ENCODE peak calls at places on chromosomes 13 and 19, in four cellular contexts. D is HCT116, W is HepG2, J is K562. Y is an unnamed sample.

GRCh38 chr13:31045621-31046081 is 113.2 kb downstream of the TEX26 start:
- DNase-seq in D (peak; percentile 94), W (peak; percentile 69), J (peak; percentile 40), Y (peak; percentile 50)

GRCh38 chr13:75583101-75583500 is 33.5 kb downstream of the UCHL3 start:
- DNase-seq in D (no peak), W (no peak), J (no peak), Y (no peak)

GRCh38 chr19:40362160-40362559 is 13.7 kb downstream of the PLD3 start:
- DNase-seq in D (no peak), W (no peak), J (no peak), Y (no peak)

GRCh38 chr19:27722625-27723024 is 1490.3 kb downstream of the UQCRFS1 start:
- DNase-seq in D (no peak), W (no peak), J (no peak), Y (no peak)

GRCh38 chr13:51524312-51524711 is 60.0 kb upstream of the WDFY2 start:
- DNase-seq in D (no peak), W (peak; percentile 95), J (no peak), Y (no peak)

GRCh38 chr19:14003279-14004051 is 2.7 kb downstream of the RFX1 start:
- DNase-seq in D (no peak), W (no peak), J (peak; percentile 6), Y (no peak)

GRCh38 chr19:33311326-33311682 is 9.0 kb upstream of the CEBPA start:
- DNase-seq in D (no peak), W (no peak), J (no peak), Y (no peak)

GRCh38 chr19:55210120-55210493 is 806 bp upstream of the PTPRH start:
- DNase-seq in D (peak; percentile 88), W (peak; percentile 91), J (no peak), Y (peak; percentile 99)

GRCh38 chr19:3852614-3853254 is 16.1 kb downstream of the ZFR2 start:
- DNase-seq in D (peak; percentile 79), W (peak; percentile 31), J (no peak), Y (no peak)

GRCh38 chr13:35702316-35702715 is 225.8 kb upstream of the MAB21L1 start:
- DNase-seq in D (no peak), W (no peak), J (no peak), Y (no peak)

GRCh38 chr13:64723735-64724134 is 2506.4 kb downstream of the PCDH9 start:
- DNase-seq in D (peak; percentile 80), W (peak; percentile 62), J (no peak), Y (peak; percentile 81)

GRCh38 chr19:13018037-13018914 is 23.0 kb downstream of the NFIX start:
- DNase-seq in D (no peak), W (no peak), J (peak; percentile 58), Y (no peak)

GRCh38 chr13:51944428-51944827 is 66.8 kb downstream of the ATP7B start:
- DNase-seq in D (no peak), W (no peak), J (no peak), Y (no peak)

GRCh38 chr13:21181671-21182070 is 5.2 kb downstream of the MRPL57 start:
- DNase-seq in D (no peak), W (no peak), J (no peak), Y (no peak)

GRCh38 chr13:77896536-77896935 is 22.1 kb downstream of the EDNRB start:
- DNase-seq in D (no peak), W (no peak), J (no peak), Y (no peak)

GRCh38 chr19:48815870-48816501 is 5.2 kb upstream of the BCAT2 start:
- DNase-seq in D (no peak), W (peak; percentile 86), J (no peak), Y (no peak)

GRCh38 chr19:46746281-46746965 is at the start of gene STRN4:
- DNase-seq in D (no peak), W (no peak), J (peak; percentile 90), Y (no peak)

GRCh38 chr19:53422551-53422950 is 9.2 kb upstream of the ZNF761 start:
- DNase-seq in D (no peak), W (no peak), J (no peak), Y (no peak)

GRCh38 chr19:12872255-12872654 is 9.0 kb downstream of the DNASE2 start:
- DNase-seq in D (no peak), W (no peak), J (no peak), Y (no peak)

GRCh38 chr13:41053384-41053826 is 7.9 kb upstream of the WBP4 start:
- DNase-seq in D (no peak), W (no peak), J (no peak), Y (no peak)

GRCh38 chr13:31835932-31836331 is 96.6 kb downstream of the RXFP2 start:
- DNase-seq in D (no peak), W (peak; percentile 5), J (no peak), Y (no peak)

GRCh38 chr13:30037766-30038165 is 187.3 kb upstream of the UBL3 start:
- DNase-seq in D (no peak), W (no peak), J (no peak), Y (no peak)

GRCh38 chr19:7869453-7869909 is 4.7 kb downstream of the PRR36 start:
- DNase-seq in D (no peak), W (peak; percentile 53), J (peak; percentile 68), Y (no peak)

GRCh38 chr19:1904385-1905070 is 671 bp upstream of the ADAT3 start:
- DNase-seq in D (no peak), W (no peak), J (no peak), Y (no peak)

GRCh38 chr19:41265376-41266153 is 1.4 kb downstream of the HNRNPUL1 start:
- DNase-seq in D (no peak), W (peak; percentile 56), J (peak; percentile 22), Y (no peak)

GRCh38 chr13:98232456-98232855 is 55.4 kb upstream of the RNF113B start:
- DNase-seq in D (no peak), W (no peak), J (no peak), Y (no peak)

GRCh38 chr13:52599853-52600603 is 42.2 kb upstream of the HNRNPA1L2 start:
- DNase-seq in D (no peak), W (no peak), J (no peak), Y (no peak)

GRCh38 chr13:37869756-37870488 is at the start of gene TRPC4:
- DNase-seq in D (no peak), W (peak; percentile 12), J (peak; percentile 6), Y (no peak)

GRCh38 chr13:25172303-25172630 is 179 bp upstream of the AMER2 start:
- DNase-seq in D (no peak), W (no peak), J (no peak), Y (no peak)

GRCh38 chr19:15194938-15195337 is 5.9 kb downstream of the NOTCH3 start:
- DNase-seq in D (no peak), W (no peak), J (no peak), Y (no peak)

GRCh38 chr13:114110091-114110829 is 22.2 kb downstream of the RASA3 start:
- DNase-seq in D (no peak), W (no peak), J (no peak), Y (no peak)
- TF ChIP-seq TCF7L2 in D (no peak), W (no peak), J (no peak), Y (no peak)

GRCh38 chr19:49894011-49894664 is 2.5 kb downstream of the IL4I1 start:
- DNase-seq in D (no peak), W (no peak), J (no peak), Y (no peak)

GRCh38 chr19:49893135-49893534 is 3.6 kb downstream of the IL4I1 start:
- DNase-seq in D (no peak), W (no peak), J (no peak), Y (no peak)

GRCh38 chr19:49894879-49895565 is 1.7 kb downstream of the IL4I1 start:
- DNase-seq in D (no peak), W (no peak), J (no peak), Y (no peak)

GRCh38 chr19:49895566-49896297 is 955 bp downstream of the IL4I1 start:
- DNase-seq in D (no peak), W (no peak), J (no peak), Y (no peak)

DNA sequence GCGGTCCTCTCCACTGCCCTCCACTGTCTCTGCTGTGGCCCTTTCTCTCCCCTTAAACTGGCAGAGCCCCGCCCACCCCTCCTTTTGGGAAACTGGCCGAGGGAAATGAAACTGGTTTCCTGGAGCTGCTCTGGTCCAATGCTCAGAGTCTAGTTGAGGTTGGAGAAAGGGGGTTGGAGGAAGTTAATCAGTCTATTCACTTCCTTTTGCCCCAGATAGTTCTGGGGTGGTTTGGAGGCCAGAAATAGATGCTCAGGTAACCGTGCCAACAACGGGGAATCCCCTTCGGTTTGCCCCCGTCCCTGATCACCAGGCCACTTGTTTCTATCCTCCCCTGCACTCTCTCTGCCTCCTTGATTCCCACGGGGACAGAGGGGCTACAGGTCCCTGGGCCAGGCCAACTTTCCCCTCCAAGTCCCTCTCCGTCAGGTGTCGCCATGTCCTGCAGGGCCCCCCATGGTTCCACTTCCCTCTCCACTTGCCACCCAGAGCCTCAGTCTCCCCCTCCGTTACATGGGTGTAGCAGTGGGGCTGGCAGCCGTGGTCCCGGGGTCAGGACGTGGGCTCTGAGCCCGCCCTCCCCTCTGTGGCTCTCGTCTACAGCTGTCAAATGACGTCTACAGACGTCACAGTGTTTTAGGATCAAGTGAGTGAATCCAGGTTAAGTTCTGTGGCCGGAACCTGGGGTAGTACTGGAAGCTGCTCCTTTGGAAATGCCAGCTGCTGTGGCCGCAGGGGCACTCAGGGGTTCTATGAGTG is at the start of gene IL4I1:
- DNase-seq in D (no peak), W (no peak), J (no peak), Y (no peak)
- TF ChIP-seq SIN3A in D (no peak), W (no peak), J (no peak), Y (no peak)

GRCh38 chr19:29745253-29745652 is 30.2 kb upstream of the C19orf12 start:
- DNase-seq in D (no peak), W (peak; percentile 16), J (no peak), Y (no peak)
- TF ChIP-seq CTCF in D (peak; percentile 52), W (peak; percentile 37), J (peak; percentile 55), Y (no peak)

GRCh38 chr13:111476197-111476596 is 155.8 kb downstream of the TEX29 start:
- DNase-seq in D (no peak), W (no peak), J (no peak), Y (no peak)

GRCh38 chr13:111472559-111473460 is 152.4 kb downstream of the TEX29 start:
- DNase-seq in D (no peak), W (no peak), J (no peak), Y (no peak)

GRCh38 chr13:111475488-111475887 is 155.0 kb downstream of the TEX29 start:
- DNase-seq in D (no peak), W (no peak), J (no peak), Y (no peak)

GRCh38 chr13:111472083-111472482 is 151.6 kb downstream of the TEX29 start:
- DNase-seq in D (no peak), W (no peak), J (no peak), Y (no peak)

DNA sequence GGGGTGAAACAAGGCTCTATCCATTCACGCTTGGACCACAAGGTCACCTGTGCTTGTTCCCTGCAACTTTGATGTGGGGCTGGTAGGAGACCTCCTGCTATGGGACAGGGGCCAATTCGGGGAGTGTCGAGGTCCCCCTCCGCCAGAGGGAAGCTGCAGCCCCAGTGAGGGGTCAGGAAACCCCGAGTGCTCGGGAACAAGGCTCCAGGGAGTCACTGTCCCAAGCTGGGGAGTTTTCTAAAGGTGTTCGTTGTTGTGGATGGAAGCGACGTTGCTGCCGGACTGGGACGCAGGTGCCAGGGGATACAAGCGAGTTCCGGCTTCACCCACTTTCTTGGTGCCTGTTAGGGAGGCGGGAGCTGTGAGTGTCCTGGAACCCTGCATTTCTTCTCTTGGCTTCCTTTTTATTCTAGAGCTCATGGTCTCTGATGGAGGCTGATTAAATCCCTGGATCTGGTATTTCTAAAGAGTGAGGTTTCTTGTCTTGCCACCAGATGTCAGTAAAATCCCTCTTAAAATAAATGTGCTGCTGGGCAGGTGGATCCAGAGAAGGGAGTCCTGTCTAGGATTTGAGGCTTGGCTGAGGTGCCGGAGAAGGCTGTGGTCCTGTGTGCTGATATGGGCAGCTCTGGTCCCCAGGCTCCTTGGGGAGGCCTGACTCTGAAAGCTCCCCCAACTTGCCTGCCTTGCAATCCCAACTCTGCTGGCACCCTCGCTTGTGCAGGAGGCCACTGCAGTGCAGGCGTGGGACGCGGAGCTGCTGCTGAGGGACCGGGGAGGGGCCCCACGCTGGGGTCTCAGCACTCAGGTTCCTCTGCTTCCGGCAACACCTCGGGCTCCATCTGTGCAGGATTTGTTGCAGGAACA is 153.9 kb downstream of the TEX29 start:
- DNase-seq in D (peak; percentile 21), W (peak; percentile 18), J (peak; percentile 19), Y (peak; percentile 2)
- TF ChIP-seq TCF7L2 in D (no peak), W (no peak), J (no peak), Y (no peak)

Y was measured in Panc1.